ENCODE peak calls at places on chromosomes 13 and 19, in ten cellular contexts. One of them, this sample, is unnamed.

GRCh38 chr13:74136089-74136658 is 2.0 kb upstream of the KLF12 start:
- DNase-seq in right atrium auricular region: peak; percentile 60
- DNase-seq in GM23338: peak; percentile 43
- DNase-seq in omental fat pad: no peak
- DNase-seq in progenitor cell of endocrine pancreas: peak; percentile 25
- DNase-seq in astrocyte of the spinal cord: peak; percentile 76
- DNase-seq in IMR-90: peak; percentile 62
- DNase-seq in lower lobe of right lung: no peak
- DNase-seq in tibial artery: peak; percentile 26
- DNase-seq in CD8-positive, alpha-beta T cell: peak; percentile 35
- DNase-seq in this sample: peak; percentile 9

GRCh38 chr19:19224852-19225494 is 13.2 kb downstream of the NCAN start:
- DNase-seq in right atrium auricular region: no peak
- DNase-seq in GM23338: peak; percentile 96
- DNase-seq in omental fat pad: no peak
- DNase-seq in progenitor cell of endocrine pancreas: peak; percentile 62
- DNase-seq in astrocyte of the spinal cord: peak; percentile 16
- DNase-seq in IMR-90: peak; percentile 44
- DNase-seq in lower lobe of right lung: peak; percentile 87
- DNase-seq in tibial artery: peak; percentile 27
- DNase-seq in CD8-positive, alpha-beta T cell: peak; percentile 77
- DNase-seq in this sample: peak; percentile 65

GRCh38 chr19:51572908-51573307 is 1.8 kb downstream of the ZNF175 start:
- DNase-seq in right atrium auricular region: no peak
- DNase-seq in GM23338: no peak
- DNase-seq in omental fat pad: no peak
- DNase-seq in progenitor cell of endocrine pancreas: no peak
- DNase-seq in astrocyte of the spinal cord: peak; percentile 37
- DNase-seq in IMR-90: peak; percentile 90
- DNase-seq in lower lobe of right lung: no peak
- DNase-seq in tibial artery: no peak
- DNase-seq in CD8-positive, alpha-beta T cell: no peak
- DNase-seq in this sample: no peak

GRCh38 chr13:24217601-24218281 is 57.2 kb downstream of the SPATA13 start:
- DNase-seq in right atrium auricular region: no peak
- DNase-seq in GM23338: peak; percentile 19
- DNase-seq in omental fat pad: no peak
- DNase-seq in progenitor cell of endocrine pancreas: no peak
- DNase-seq in astrocyte of the spinal cord: no peak
- DNase-seq in IMR-90: no peak
- DNase-seq in lower lobe of right lung: no peak
- DNase-seq in tibial artery: no peak
- DNase-seq in CD8-positive, alpha-beta T cell: no peak
- DNase-seq in this sample: no peak

GRCh38 chr13:75347925-75348324 is 134.0 kb downstream of the TBC1D4 start:
- DNase-seq in right atrium auricular region: no peak
- DNase-seq in GM23338: no peak
- DNase-seq in omental fat pad: no peak
- DNase-seq in progenitor cell of endocrine pancreas: no peak
- DNase-seq in astrocyte of the spinal cord: no peak
- DNase-seq in IMR-90: no peak
- DNase-seq in lower lobe of right lung: no peak
- DNase-seq in tibial artery: no peak
- DNase-seq in CD8-positive, alpha-beta T cell: no peak
- DNase-seq in this sample: no peak

GRCh38 chr13:18212873-18213272 is 968.8 kb downstream of the TUBA3C start:
- DNase-seq in right atrium auricular region: no peak
- DNase-seq in GM23338: peak; percentile 13
- DNase-seq in omental fat pad: no peak
- DNase-seq in progenitor cell of endocrine pancreas: no peak
- DNase-seq in astrocyte of the spinal cord: no peak
- DNase-seq in IMR-90: peak; percentile 1
- DNase-seq in lower lobe of right lung: peak; percentile 51
- DNase-seq in tibial artery: peak; percentile 63
- DNase-seq in CD8-positive, alpha-beta T cell: no peak
- DNase-seq in this sample: no peak

GRCh38 chr13:104683789-104684188 is 1617.6 kb upstream of the SLC10A2 start:
- DNase-seq in right atrium auricular region: no peak
- DNase-seq in GM23338: peak; percentile 37
- DNase-seq in omental fat pad: no peak
- DNase-seq in progenitor cell of endocrine pancreas: no peak
- DNase-seq in astrocyte of the spinal cord: peak; percentile 2
- DNase-seq in IMR-90: no peak
- DNase-seq in lower lobe of right lung: no peak
- DNase-seq in tibial artery: no peak
- DNase-seq in CD8-positive, alpha-beta T cell: no peak
- DNase-seq in this sample: no peak

GRCh38 chr19:53868091-53868891 is 608 bp downstream of the MYADM start:
- DNase-seq in right atrium auricular region: peak; percentile 79
- DNase-seq in GM23338: peak; percentile 75
- DNase-seq in omental fat pad: no peak
- DNase-seq in progenitor cell of endocrine pancreas: no peak
- DNase-seq in astrocyte of the spinal cord: peak; percentile 53
- DNase-seq in IMR-90: peak; percentile 42
- DNase-seq in lower lobe of right lung: peak; percentile 83
- DNase-seq in tibial artery: peak; percentile 60
- DNase-seq in CD8-positive, alpha-beta T cell: peak; percentile 50
- DNase-seq in this sample: no peak

GRCh38 chr13:42875448-42876269 is 94.3 kb downstream of the FAM216B start:
- DNase-seq in right atrium auricular region: no peak
- DNase-seq in GM23338: peak; percentile 91
- DNase-seq in omental fat pad: no peak
- DNase-seq in progenitor cell of endocrine pancreas: no peak
- DNase-seq in astrocyte of the spinal cord: peak; percentile 60
- DNase-seq in IMR-90: peak; percentile 54
- DNase-seq in lower lobe of right lung: no peak
- DNase-seq in tibial artery: no peak
- DNase-seq in CD8-positive, alpha-beta T cell: no peak
- DNase-seq in this sample: peak; percentile 8

GRCh38 chr13:51636349-51636890 is 52.2 kb downstream of the WDFY2 start:
- DNase-seq in right atrium auricular region: no peak
- DNase-seq in GM23338: no peak
- DNase-seq in omental fat pad: no peak
- DNase-seq in progenitor cell of endocrine pancreas: no peak
- DNase-seq in astrocyte of the spinal cord: peak; percentile 44
- DNase-seq in IMR-90: no peak
- DNase-seq in lower lobe of right lung: no peak
- DNase-seq in tibial artery: no peak
- DNase-seq in CD8-positive, alpha-beta T cell: no peak
- DNase-seq in this sample: no peak

GRCh38 chr19:47848871-47849473 is 10.1 kb upstream of the TPRX2 start:
- DNase-seq in right atrium auricular region: no peak
- DNase-seq in GM23338: peak; percentile 93
- DNase-seq in omental fat pad: no peak
- DNase-seq in progenitor cell of endocrine pancreas: no peak
- DNase-seq in astrocyte of the spinal cord: no peak
- DNase-seq in IMR-90: no peak
- DNase-seq in lower lobe of right lung: peak; percentile 54
- DNase-seq in tibial artery: no peak
- DNase-seq in CD8-positive, alpha-beta T cell: peak; percentile 30
- DNase-seq in this sample: peak; percentile 51

GRCh38 chr19:11201791-11202190 is 4.4 kb upstream of the KANK2 start:
- DNase-seq in right atrium auricular region: no peak
- DNase-seq in GM23338: no peak
- DNase-seq in omental fat pad: no peak
- DNase-seq in progenitor cell of endocrine pancreas: no peak
- DNase-seq in astrocyte of the spinal cord: no peak
- DNase-seq in IMR-90: no peak
- DNase-seq in lower lobe of right lung: no peak
- DNase-seq in tibial artery: no peak
- DNase-seq in CD8-positive, alpha-beta T cell: no peak
- DNase-seq in this sample: no peak

GRCh38 chr19:1481893-1482360 is 2.9 kb upstream of the C19orf25 start:
- DNase-seq in right atrium auricular region: no peak
- DNase-seq in GM23338: no peak
- DNase-seq in omental fat pad: no peak
- DNase-seq in progenitor cell of endocrine pancreas: no peak
- DNase-seq in astrocyte of the spinal cord: no peak
- DNase-seq in IMR-90: no peak
- DNase-seq in lower lobe of right lung: peak; percentile 48
- DNase-seq in tibial artery: no peak
- DNase-seq in CD8-positive, alpha-beta T cell: no peak
- DNase-seq in this sample: no peak

GRCh38 chr13:91017031-91017668 is 330.3 kb upstream of the MIR17HG start:
- DNase-seq in right atrium auricular region: no peak
- DNase-seq in GM23338: peak; percentile 64
- DNase-seq in omental fat pad: no peak
- DNase-seq in progenitor cell of endocrine pancreas: peak; percentile 20
- DNase-seq in astrocyte of the spinal cord: peak; percentile 55
- DNase-seq in IMR-90: peak; percentile 9
- DNase-seq in lower lobe of right lung: peak; percentile 37
- DNase-seq in tibial artery: no peak
- DNase-seq in CD8-positive, alpha-beta T cell: no peak
- DNase-seq in this sample: peak; percentile 44

DNA sequence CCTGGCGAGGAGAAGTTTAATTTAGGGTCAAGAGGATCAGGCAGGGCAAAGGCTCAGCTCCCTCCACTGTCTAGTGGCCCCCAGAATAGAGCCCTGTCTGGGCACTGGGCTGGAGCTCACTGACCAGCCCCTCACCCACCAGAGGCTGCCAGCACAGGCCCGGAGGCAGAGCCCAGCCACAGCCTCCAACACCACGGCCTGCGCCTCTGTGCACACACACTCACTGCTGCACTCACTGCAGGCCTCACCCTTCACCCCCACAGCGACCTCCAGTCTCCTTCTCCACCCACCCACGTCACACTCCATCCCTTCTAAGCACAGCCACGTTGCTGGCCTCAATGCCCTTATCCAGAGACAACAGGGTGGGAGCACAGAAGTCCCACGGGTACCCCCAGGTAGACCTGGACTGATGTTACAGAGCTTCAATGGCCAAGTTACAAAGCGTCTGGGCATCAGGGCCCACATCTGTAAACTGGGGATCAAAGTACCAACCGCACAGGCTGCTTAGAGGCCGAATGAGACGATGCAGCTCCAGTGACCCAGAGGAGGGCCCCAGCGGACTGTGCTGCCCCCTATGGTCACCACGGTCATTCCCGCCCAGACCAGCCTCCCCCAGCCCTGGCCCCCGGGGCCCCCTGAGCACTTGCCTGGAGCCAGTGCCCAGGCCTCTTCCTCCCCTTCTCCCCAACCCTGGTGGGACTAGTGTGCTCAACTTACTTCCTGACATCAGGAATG is 4.5 kb upstream of the PRKD2 start:
- DNase-seq in right atrium auricular region: no peak
- DNase-seq in GM23338: peak; percentile 66
- DNase-seq in omental fat pad: no peak
- DNase-seq in progenitor cell of endocrine pancreas: no peak
- DNase-seq in astrocyte of the spinal cord: no peak
- DNase-seq in IMR-90: no peak
- DNase-seq in lower lobe of right lung: no peak
- DNase-seq in tibial artery: no peak
- DNase-seq in CD8-positive, alpha-beta T cell: no peak
- DNase-seq in this sample: no peak
- TF ChIP-seq CTCF in right atrium auricular region: no peak
- TF ChIP-seq CTCF in GM23338: peak; percentile 51
- TF ChIP-seq CTCF in omental fat pad: no peak
- TF ChIP-seq CTCF in progenitor cell of endocrine pancreas: peak; percentile 30
- TF ChIP-seq CTCF in astrocyte of the spinal cord: peak; percentile 15
- TF ChIP-seq CTCF in IMR-90: peak; percentile 12
- TF ChIP-seq CTCF in lower lobe of right lung: no peak
- TF ChIP-seq CTCF in tibial artery: no peak
- TF ChIP-seq CTCF in CD8-positive, alpha-beta T cell: no peak
- TF ChIP-seq CTCF in this sample: peak; percentile 29

DNA sequence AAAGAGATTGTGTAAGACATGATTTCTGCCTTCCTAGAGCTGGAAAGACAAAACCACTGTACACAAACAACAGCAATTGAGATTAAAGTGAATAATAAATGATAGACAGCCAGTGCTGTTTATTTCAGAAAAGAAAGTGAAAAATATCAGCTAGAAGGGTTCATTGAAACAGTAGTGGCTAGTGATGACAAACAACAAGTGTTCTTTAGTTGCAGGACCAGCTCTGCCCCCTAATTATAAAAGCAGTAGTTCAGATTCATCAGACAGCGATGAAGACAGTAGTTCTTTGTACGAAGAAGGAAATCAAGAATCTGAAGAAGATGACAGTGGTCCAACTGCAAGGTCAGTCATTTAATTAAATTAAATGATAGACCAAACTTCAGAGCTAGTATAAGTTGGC is 14.8 kb downstream of the GPALPP1 start:
- DNase-seq in right atrium auricular region: no peak
- DNase-seq in GM23338: no peak
- DNase-seq in omental fat pad: no peak
- DNase-seq in progenitor cell of endocrine pancreas: no peak
- DNase-seq in astrocyte of the spinal cord: no peak
- DNase-seq in IMR-90: no peak
- DNase-seq in lower lobe of right lung: no peak
- DNase-seq in tibial artery: no peak
- DNase-seq in CD8-positive, alpha-beta T cell: no peak
- DNase-seq in this sample: no peak
- TF ChIP-seq CTCF in right atrium auricular region: no peak
- TF ChIP-seq CTCF in GM23338: no peak
- TF ChIP-seq CTCF in omental fat pad: no peak
- TF ChIP-seq CTCF in progenitor cell of endocrine pancreas: no peak
- TF ChIP-seq CTCF in astrocyte of the spinal cord: no peak
- TF ChIP-seq CTCF in IMR-90: no peak
- TF ChIP-seq CTCF in lower lobe of right lung: no peak
- TF ChIP-seq CTCF in tibial artery: no peak
- TF ChIP-seq CTCF in CD8-positive, alpha-beta T cell: no peak
- TF ChIP-seq CTCF in this sample: no peak

DNA sequence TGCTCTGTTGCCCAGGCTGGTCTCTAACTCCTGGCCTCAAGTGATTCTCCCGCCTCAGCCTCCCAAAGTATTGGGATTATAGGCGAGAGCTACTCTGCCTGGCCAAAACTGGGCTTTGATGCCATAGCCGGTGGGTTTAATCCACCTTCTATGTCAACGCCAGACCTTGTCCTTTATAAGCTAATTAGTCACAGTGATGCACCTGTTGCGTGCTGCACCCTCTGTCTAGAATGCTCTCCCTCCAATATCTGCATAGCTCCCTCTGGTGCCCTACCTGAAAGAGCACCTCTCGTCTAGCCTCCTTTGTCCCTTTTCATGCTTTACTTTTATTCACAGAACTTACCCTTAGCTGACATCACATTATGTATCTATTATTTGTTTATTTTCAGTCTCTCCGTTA is 148.2 kb downstream of the USP12 start:
- DNase-seq in right atrium auricular region: no peak
- DNase-seq in GM23338: no peak
- DNase-seq in omental fat pad: no peak
- DNase-seq in progenitor cell of endocrine pancreas: no peak
- DNase-seq in astrocyte of the spinal cord: no peak
- DNase-seq in IMR-90: no peak
- DNase-seq in lower lobe of right lung: no peak
- DNase-seq in tibial artery: no peak
- DNase-seq in CD8-positive, alpha-beta T cell: no peak
- DNase-seq in this sample: no peak
- TF ChIP-seq CTCF in right atrium auricular region: no peak
- TF ChIP-seq CTCF in GM23338: no peak
- TF ChIP-seq CTCF in omental fat pad: no peak
- TF ChIP-seq CTCF in progenitor cell of endocrine pancreas: no peak
- TF ChIP-seq CTCF in astrocyte of the spinal cord: no peak
- TF ChIP-seq CTCF in IMR-90: no peak
- TF ChIP-seq CTCF in lower lobe of right lung: no peak
- TF ChIP-seq CTCF in tibial artery: no peak
- TF ChIP-seq CTCF in CD8-positive, alpha-beta T cell: no peak
- TF ChIP-seq CTCF in this sample: no peak

DNA sequence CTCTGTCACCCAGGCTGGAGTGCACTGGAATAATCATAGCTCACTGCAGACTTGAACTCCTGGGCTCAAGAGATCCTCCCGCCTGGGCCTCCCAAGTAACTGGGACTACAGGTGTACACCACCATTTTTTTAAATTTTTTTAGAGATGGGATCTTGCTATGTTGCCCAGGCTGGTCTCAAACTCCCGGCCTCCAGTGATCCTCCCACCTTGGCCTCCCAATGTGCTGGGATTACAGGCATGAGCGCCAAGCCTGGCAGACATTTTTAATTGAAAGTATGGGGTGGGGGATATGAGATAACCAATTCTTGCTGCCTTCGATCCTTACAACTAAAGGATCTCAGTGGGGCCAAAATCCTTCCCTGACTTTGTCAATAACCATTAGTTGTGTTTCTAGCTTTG is 91.8 kb downstream of the ZNF557 start:
- DNase-seq in right atrium auricular region: no peak
- DNase-seq in GM23338: no peak
- DNase-seq in omental fat pad: no peak
- DNase-seq in progenitor cell of endocrine pancreas: no peak
- DNase-seq in astrocyte of the spinal cord: no peak
- DNase-seq in IMR-90: no peak
- DNase-seq in lower lobe of right lung: no peak
- DNase-seq in tibial artery: no peak
- DNase-seq in CD8-positive, alpha-beta T cell: no peak
- DNase-seq in this sample: no peak
- TF ChIP-seq CTCF in right atrium auricular region: no peak
- TF ChIP-seq CTCF in GM23338: no peak
- TF ChIP-seq CTCF in omental fat pad: no peak
- TF ChIP-seq CTCF in progenitor cell of endocrine pancreas: no peak
- TF ChIP-seq CTCF in astrocyte of the spinal cord: no peak
- TF ChIP-seq CTCF in IMR-90: no peak
- TF ChIP-seq CTCF in lower lobe of right lung: no peak
- TF ChIP-seq CTCF in tibial artery: no peak
- TF ChIP-seq CTCF in CD8-positive, alpha-beta T cell: no peak
- TF ChIP-seq CTCF in this sample: no peak